ENCODE peak calls at places on chromosomes 13 and 19, in ten cellular contexts. V, H, A, Q, B, U, O, W, C and R are unnamed samples.

GRCh38 chr19:10936661-10937084 is 8.1 kb downstream of the TIMM29 start:
- DNase-seq in Q (peak), C (peak), H (peak), U (no peak), A (no peak), V (peak), O (no peak), B (no peak), W (peak), R (peak)

GRCh38 chr13:43348397-43348796 is 325.0 kb downstream of the DNAJC15 start:
- DNase-seq in W (no peak), O (no peak), Q (no peak), V (peak), H (no peak), U (no peak), C (no peak), B (no peak), A (no peak), R (no peak)

GRCh38 chr13:71935166-71935840 is 68.3 kb upstream of the DACH1 start:
- DNase-seq in A (no peak), H (no peak), U (no peak), O (no peak), W (no peak), C (no peak), B (no peak), Q (no peak), V (no peak), R (no peak)

GRCh38 chr19:56821675-56822074 is 18.9 kb downstream of the PEG3 start:
- DNase-seq in W (no peak), U (no peak), Q (no peak), B (no peak), V (no peak), H (no peak), C (no peak), O (no peak), A (no peak), R (no peak)

GRCh38 chr19:45730389-45731288 is at the start of gene FBXO46:
- DNase-seq in V (peak), A (peak), H (peak), B (peak), U (peak), C (peak), Q (peak), W (peak), O (peak), R (peak)

GRCh38 chr19:50331187-50332013 is 2.2 kb upstream of the KCNC3 start:
- DNase-seq in C (no peak), W (no peak), A (no peak), H (no peak), B (no peak), U (no peak), O (no peak), V (no peak), Q (no peak), R (no peak)

GRCh38 chr13:23212621-23213020 is 31.8 kb downstream of the SGCG start:
- DNase-seq in H (no peak), O (no peak), U (no peak), V (no peak), W (peak), Q (no peak), B (no peak), C (no peak), A (no peak), R (no peak)

GRCh38 chr19:11203194-11204075 is 6.1 kb upstream of the KANK2 start:
- DNase-seq in V (peak), O (peak), Q (peak), W (peak), C (no peak), U (no peak), H (peak), B (no peak), A (no peak), R (no peak)

GRCh38 chr13:103055166-103055565 is 11.1 kb downstream of the SLC10A2 start:
- DNase-seq in V (no peak), A (no peak), O (no peak), U (no peak), B (no peak), W (no peak), C (no peak), H (no peak), Q (no peak), R (no peak)

GRCh38 chr19:5957132-5957531 is 20.8 kb downstream of the RANBP3 start:
- DNase-seq in H (no peak), W (no peak), V (peak), U (no peak), Q (no peak), C (no peak), B (no peak), A (no peak), O (no peak), R (no peak)

GRCh38 chr19:19372656-19373416 is 32.6 kb upstream of the GATAD2A start:
- DNase-seq in V (peak), O (no peak), B (no peak), U (no peak), H (peak), W (no peak), A (no peak), Q (no peak), C (peak), R (no peak)

GRCh38 chr19:3694361-3695123 is 5.7 kb downstream of the PIP5K1C start:
- DNase-seq in C (no peak), O (peak), W (no peak), H (no peak), A (no peak), U (no peak), V (no peak), Q (no peak), B (no peak), R (peak)

GRCh38 chr13:80666782-80667537 is 326.0 kb upstream of the SPRY2 start:
- DNase-seq in O (no peak), Q (no peak), C (no peak), A (no peak), B (no peak), W (no peak), U (no peak), V (no peak), H (no peak), R (no peak)

GRCh38 chr19:20051841-20052768 is 12.8 kb upstream of the ZNF682 start:
- DNase-seq in B (peak), V (peak), H (peak), O (peak), Q (peak), U (peak), C (peak), W (peak), A (peak), R (peak)

GRCh38 chr19:4676955-4677731 is 7.0 kb upstream of the MYDGF start:
- DNase-seq in H (peak), V (no peak), W (peak), C (peak), B (no peak), U (no peak), O (no peak), A (no peak), Q (no peak), R (peak)